ENCODE peak calls at places on chromosomes 2 and 18, in seven cellular contexts. One of them, this sample, is unnamed.

GRCh38 chr2:134325696-134326095 is 71.8 kb downstream of the MGAT5 start:
- DNase-seq in H1: no peak
- DNase-seq in HepG2: no peak
- DNase-seq in K562: no peak
- DNase-seq in HCT116: no peak
- DNase-seq in GM12878: no peak
- DNase-seq in SK-N-SH: no peak
- DNase-seq in this sample: no peak

GRCh38 chr2:237858294-237859081 is 935 bp upstream of the RAMP1 start:
- DNase-seq in H1: peak
- DNase-seq in HepG2: peak
- DNase-seq in K562: peak
- DNase-seq in HCT116: no peak
- DNase-seq in GM12878: peak
- DNase-seq in SK-N-SH: peak
- DNase-seq in this sample: peak

GRCh38 chr2:26630669-26631360 is 10.4 kb downstream of the CIB4 start:
- DNase-seq in H1: no peak
- DNase-seq in HepG2: peak
- DNase-seq in K562: no peak
- DNase-seq in HCT116: peak
- DNase-seq in GM12878: no peak
- DNase-seq in SK-N-SH: no peak
- DNase-seq in this sample: peak

GRCh38 chr2:165469417-165469816 is at the start of gene CSRNP3:
- DNase-seq in H1: no peak
- DNase-seq in HepG2: peak
- DNase-seq in K562: no peak
- DNase-seq in HCT116: peak
- DNase-seq in GM12878: no peak
- DNase-seq in SK-N-SH: peak
- DNase-seq in this sample: peak

GRCh38 chr18:26549486-26550435 is 1.4 kb upstream of the KCTD1 start:
- DNase-seq in H1: peak
- DNase-seq in HepG2: peak
- DNase-seq in K562: no peak
- DNase-seq in HCT116: peak
- DNase-seq in GM12878: no peak
- DNase-seq in SK-N-SH: peak
- DNase-seq in this sample: peak

GRCh38 chr18:78902795-78903435 is 76.7 kb upstream of the SALL3 start:
- DNase-seq in H1: peak
- DNase-seq in HepG2: no peak
- DNase-seq in K562: no peak
- DNase-seq in HCT116: no peak
- DNase-seq in GM12878: no peak
- DNase-seq in SK-N-SH: no peak
- DNase-seq in this sample: no peak

GRCh38 chr2:100394111-100394641 is 23.3 kb downstream of the CHST10 start:
- DNase-seq in H1: no peak
- DNase-seq in HepG2: no peak
- DNase-seq in K562: no peak
- DNase-seq in HCT116: no peak
- DNase-seq in GM12878: peak
- DNase-seq in SK-N-SH: peak
- DNase-seq in this sample: no peak

GRCh38 chr18:67475673-67476072 is 40.8 kb downstream of the DSEL start:
- DNase-seq in H1: no peak
- DNase-seq in HepG2: no peak
- DNase-seq in K562: no peak
- DNase-seq in HCT116: no peak
- DNase-seq in GM12878: no peak
- DNase-seq in SK-N-SH: no peak
- DNase-seq in this sample: no peak

GRCh38 chr2:172083725-172084483 is 1.4 kb upstream of the DLX1 start:
- DNase-seq in H1: peak
- DNase-seq in HepG2: no peak
- DNase-seq in K562: peak
- DNase-seq in HCT116: no peak
- DNase-seq in GM12878: no peak
- DNase-seq in SK-N-SH: peak
- DNase-seq in this sample: no peak
- TF ChIP-seq JUND in H1: no peak
- TF ChIP-seq JUND in HepG2: no peak
- TF ChIP-seq JUND in K562: no peak
- TF ChIP-seq JUND in HCT116: no peak
- TF ChIP-seq JUND in GM12878: no peak
- TF ChIP-seq JUND in SK-N-SH: no peak
- TF ChIP-seq JUND in this sample: no peak

GRCh38 chr2:121625953-121626352 is 23.3 kb downstream of the CLASP1 start:
- DNase-seq in H1: no peak
- DNase-seq in HepG2: no peak
- DNase-seq in K562: no peak
- DNase-seq in HCT116: no peak
- DNase-seq in GM12878: no peak
- DNase-seq in SK-N-SH: no peak
- DNase-seq in this sample: no peak

GRCh38 chr2:121627525-121628050 is 21.7 kb downstream of the CLASP1 start:
- DNase-seq in H1: no peak
- DNase-seq in HepG2: no peak
- DNase-seq in K562: peak
- DNase-seq in HCT116: no peak
- DNase-seq in GM12878: no peak
- DNase-seq in SK-N-SH: no peak
- DNase-seq in this sample: peak

DNA sequence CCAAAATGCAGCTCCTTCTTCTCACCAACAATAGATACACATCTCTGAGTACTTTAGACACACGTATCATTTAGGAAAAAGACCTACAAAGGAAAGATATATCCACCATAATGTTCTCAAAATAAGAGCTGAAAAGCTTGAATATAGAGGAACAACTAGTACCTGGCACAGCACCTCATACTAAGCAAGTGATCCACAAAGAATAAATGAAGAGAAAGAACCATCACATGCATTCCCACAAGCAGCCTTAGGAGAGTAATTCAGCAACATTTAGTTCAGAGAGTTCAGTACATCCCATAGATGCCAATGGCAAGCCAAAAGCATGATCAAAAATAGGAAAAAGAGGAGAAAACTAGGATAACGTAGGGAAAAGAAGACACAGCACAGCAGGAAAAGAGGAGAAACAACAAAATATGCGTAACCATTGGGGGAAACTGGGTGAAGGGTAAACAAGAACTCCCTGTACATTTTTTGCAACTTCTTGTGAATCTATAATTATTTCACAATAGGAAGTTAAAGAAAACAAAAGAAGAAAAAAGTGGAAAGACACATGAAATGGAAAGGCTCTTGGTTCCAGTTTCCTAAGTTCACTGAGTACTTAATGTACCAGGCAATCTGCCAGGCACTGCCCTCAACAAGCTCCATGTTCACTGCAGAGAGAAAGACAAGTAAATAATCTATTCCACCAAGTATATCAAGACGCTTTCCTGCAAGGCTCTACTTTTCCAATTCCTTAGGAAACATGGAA is 22.3 kb downstream of the CLASP1 start:
- DNase-seq in H1: no peak
- DNase-seq in HepG2: no peak
- DNase-seq in K562: no peak
- DNase-seq in HCT116: no peak
- DNase-seq in GM12878: no peak
- DNase-seq in SK-N-SH: no peak
- DNase-seq in this sample: no peak
- TF ChIP-seq JUND in H1: no peak
- TF ChIP-seq JUND in HepG2: no peak
- TF ChIP-seq JUND in K562: no peak
- TF ChIP-seq JUND in HCT116: no peak
- TF ChIP-seq JUND in GM12878: no peak
- TF ChIP-seq JUND in SK-N-SH: no peak
- TF ChIP-seq JUND in this sample: no peak

DNA sequence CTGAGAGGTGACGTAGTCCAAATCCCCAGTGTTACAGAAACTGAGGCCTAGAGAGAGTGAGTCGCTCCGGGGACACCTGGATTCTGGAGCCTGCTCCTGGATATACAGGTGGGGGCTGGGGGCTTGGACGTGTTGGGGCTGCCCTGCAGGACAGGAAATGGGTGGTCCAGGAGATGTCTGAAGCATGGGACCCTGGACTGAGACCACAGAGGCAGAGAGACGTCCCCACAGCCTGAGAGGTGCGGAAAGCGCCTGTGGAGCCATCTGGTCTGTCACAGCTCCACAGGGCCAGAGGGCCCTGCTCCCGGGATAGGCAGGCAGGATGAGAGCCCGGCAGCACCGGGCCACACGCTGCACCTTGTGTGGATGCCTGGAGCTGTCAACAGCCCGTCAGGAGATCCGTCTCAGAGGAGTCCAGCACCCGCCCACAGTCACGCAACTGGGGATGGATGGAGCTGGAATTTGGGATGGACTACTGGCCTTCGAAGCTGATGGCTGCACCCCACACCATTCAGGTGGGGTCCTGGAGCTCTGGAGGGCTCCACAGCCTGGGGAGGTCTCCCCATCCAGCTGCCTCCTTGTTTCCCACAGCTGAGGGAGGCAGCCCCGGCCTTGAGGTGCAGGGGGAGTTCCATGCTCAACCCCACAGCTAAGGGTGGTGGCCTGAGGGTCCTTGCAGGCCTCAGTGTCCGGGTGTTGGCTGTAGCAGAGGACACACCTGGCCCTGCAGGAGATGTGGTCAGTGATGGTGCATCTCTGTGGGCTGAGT is 303.0 kb downstream of the NDUFA10 start:
- DNase-seq in H1: peak
- DNase-seq in HepG2: no peak
- DNase-seq in K562: no peak
- DNase-seq in HCT116: no peak
- DNase-seq in GM12878: no peak
- DNase-seq in SK-N-SH: no peak
- DNase-seq in this sample: no peak
- TF ChIP-seq JUND in H1: no peak
- TF ChIP-seq JUND in HepG2: no peak
- TF ChIP-seq JUND in K562: no peak
- TF ChIP-seq JUND in HCT116: no peak
- TF ChIP-seq JUND in GM12878: no peak
- TF ChIP-seq JUND in SK-N-SH: no peak
- TF ChIP-seq JUND in this sample: no peak

GRCh38 chr2:71453404-71454220 is at the start of gene DYSF:
- DNase-seq in H1: peak
- DNase-seq in HepG2: no peak
- DNase-seq in K562: peak
- DNase-seq in HCT116: no peak
- DNase-seq in GM12878: no peak
- DNase-seq in SK-N-SH: peak
- DNase-seq in this sample: peak
- TF ChIP-seq JUND in H1: no peak
- TF ChIP-seq JUND in HepG2: no peak
- TF ChIP-seq JUND in K562: no peak
- TF ChIP-seq JUND in HCT116: no peak
- TF ChIP-seq JUND in GM12878: no peak
- TF ChIP-seq JUND in SK-N-SH: no peak
- TF ChIP-seq JUND in this sample: no peak

GRCh38 chr18:75218064-75218463 is 7.5 kb downstream of the TSHZ1 start:
- DNase-seq in H1: no peak
- DNase-seq in HepG2: no peak
- DNase-seq in K562: no peak
- DNase-seq in HCT116: no peak
- DNase-seq in GM12878: no peak
- DNase-seq in SK-N-SH: no peak
- DNase-seq in this sample: no peak
- TF ChIP-seq JUND in H1: no peak
- TF ChIP-seq JUND in HepG2: no peak
- TF ChIP-seq JUND in K562: no peak
- TF ChIP-seq JUND in HCT116: no peak
- TF ChIP-seq JUND in GM12878: no peak
- TF ChIP-seq JUND in SK-N-SH: no peak
- TF ChIP-seq JUND in this sample: no peak

GRCh38 chr2:205860847-205861246 is 178.5 kb downstream of the NRP2 start:
- DNase-seq in H1: no peak
- DNase-seq in HepG2: no peak
- DNase-seq in K562: no peak
- DNase-seq in HCT116: no peak
- DNase-seq in GM12878: no peak
- DNase-seq in SK-N-SH: no peak
- DNase-seq in this sample: no peak

GRCh38 chr2:205864511-205864910 is 182.2 kb downstream of the NRP2 start:
- DNase-seq in H1: no peak
- DNase-seq in HepG2: no peak
- DNase-seq in K562: no peak
- DNase-seq in HCT116: no peak
- DNase-seq in GM12878: no peak
- DNase-seq in SK-N-SH: no peak
- DNase-seq in this sample: no peak

GRCh38 chr2:205860146-205860545 is 177.8 kb downstream of the NRP2 start:
- DNase-seq in H1: no peak
- DNase-seq in HepG2: no peak
- DNase-seq in K562: no peak
- DNase-seq in HCT116: no peak
- DNase-seq in GM12878: no peak
- DNase-seq in SK-N-SH: no peak
- DNase-seq in this sample: no peak

GRCh38 chr2:205857532-205857931 is 175.2 kb downstream of the NRP2 start:
- DNase-seq in H1: no peak
- DNase-seq in HepG2: no peak
- DNase-seq in K562: no peak
- DNase-seq in HCT116: no peak
- DNase-seq in GM12878: no peak
- DNase-seq in SK-N-SH: no peak
- DNase-seq in this sample: no peak

GRCh38 chr2:205858781-205859478 is 176.6 kb downstream of the NRP2 start:
- DNase-seq in H1: no peak
- DNase-seq in HepG2: no peak
- DNase-seq in K562: no peak
- DNase-seq in HCT116: no peak
- DNase-seq in GM12878: no peak
- DNase-seq in SK-N-SH: no peak
- DNase-seq in this sample: no peak
- TF ChIP-seq JUND in H1: no peak
- TF ChIP-seq JUND in HepG2: no peak
- TF ChIP-seq JUND in K562: no peak
- TF ChIP-seq JUND in HCT116: no peak
- TF ChIP-seq JUND in GM12878: no peak
- TF ChIP-seq JUND in SK-N-SH: no peak
- TF ChIP-seq JUND in this sample: no peak

GRCh38 chr2:16664809-16665745 is 557 bp downstream of the CYRIA start:
- DNase-seq in H1: no peak
- DNase-seq in HepG2: no peak
- DNase-seq in K562: no peak
- DNase-seq in HCT116: no peak
- DNase-seq in GM12878: no peak
- DNase-seq in SK-N-SH: no peak
- DNase-seq in this sample: no peak

GRCh38 chr2:16666453-16666801 is 793 bp upstream of the CYRIA start:
- DNase-seq in H1: peak
- DNase-seq in HepG2: no peak
- DNase-seq in K562: no peak
- DNase-seq in HCT116: no peak
- DNase-seq in GM12878: no peak
- DNase-seq in SK-N-SH: no peak
- DNase-seq in this sample: no peak

GRCh38 chr2:16664052-16664731 is 1.4 kb downstream of the CYRIA start:
- DNase-seq in H1: no peak
- DNase-seq in HepG2: no peak
- DNase-seq in K562: no peak
- DNase-seq in HCT116: no peak
- DNase-seq in GM12878: no peak
- DNase-seq in SK-N-SH: peak
- DNase-seq in this sample: peak

GRCh38 chr2:16663121-16663905 is 2.3 kb downstream of the CYRIA start:
- DNase-seq in H1: no peak
- DNase-seq in HepG2: no peak
- DNase-seq in K562: no peak
- DNase-seq in HCT116: no peak
- DNase-seq in GM12878: no peak
- DNase-seq in SK-N-SH: no peak
- DNase-seq in this sample: no peak

GRCh38 chr2:16665746-16666452 is at the start of gene CYRIA:
- DNase-seq in H1: peak
- DNase-seq in HepG2: no peak
- DNase-seq in K562: peak
- DNase-seq in HCT116: no peak
- DNase-seq in GM12878: no peak
- DNase-seq in SK-N-SH: peak
- DNase-seq in this sample: peak
- TF ChIP-seq JUND in H1: no peak
- TF ChIP-seq JUND in HepG2: no peak
- TF ChIP-seq JUND in K562: no peak
- TF ChIP-seq JUND in HCT116: no peak
- TF ChIP-seq JUND in GM12878: no peak
- TF ChIP-seq JUND in SK-N-SH: no peak
- TF ChIP-seq JUND in this sample: no peak